ENCODE peak calls at places on chromosomes 4 and X, in ten cellular contexts. A is amygdala; B is ovary; P is HEK293T; O is NCI-H345; T is RPMI7951; U is stimulated activated CD4-positive, alpha-beta T cell treated with anti-CD3 and anti-CD28 coated beads, Interleukin-4, amount 100 ng/mL, for 1 hour; X is skeletal muscle cell; M is CD4-positive, alpha-beta T cell; Q is coronary artery. V is an unnamed sample.

GRCh38 chr4:165537028-165537648 is 158.3 kb downstream of the CPE start:
- DNase-seq in A (no peak), B (no peak), P (peak), O (peak), T (peak), U (no peak), X (no peak), M (no peak), Q (no peak), V (peak)

GRCh38 chr4:155629183-155629825 is 37.3 kb upstream of the GUCY1A1 start:
- DNase-seq in A (no peak), B (no peak), P (no peak), O (no peak), T (peak), U (no peak), X (no peak), M (no peak), Q (no peak), V (no peak)

GRCh38 chrX:46913710-46914109 is 1.5 kb downstream of the JADE3 start:
- DNase-seq in A (no peak), B (peak), P (no peak), O (no peak), T (peak), U (no peak), X (no peak), M (no peak), Q (no peak), V (no peak)

GRCh38 chr4:94536049-94536448 is 84.3 kb downstream of the PDLIM5 start:
- DNase-seq in A (no peak), B (no peak), P (no peak), O (no peak), T (no peak), U (no peak), X (no peak), M (no peak), Q (no peak), V (no peak)

GRCh38 chr4:88802585-88803285 is 105.1 kb upstream of the NAP1L5 start:
- DNase-seq in A (no peak), B (no peak), P (no peak), O (no peak), T (no peak), U (no peak), X (no peak), M (no peak), Q (no peak), V (no peak)

GRCh38 chrX:129655547-129656248 is 942 bp upstream of the APLN start:
- DNase-seq in A (no peak), B (no peak), P (no peak), O (peak), T (no peak), U (no peak), X (no peak), M (no peak), Q (peak), V (peak)

GRCh38 chr4:4672397-4672796 is 130.5 kb upstream of the STX18 start:
- DNase-seq in A (no peak), B (no peak), P (no peak), O (no peak), T (no peak), U (no peak), X (no peak), M (no peak), Q (no peak), V (no peak)

GRCh38 chr4:23373269-23373668 is 516.6 kb downstream of the PPARGC1A start:
- DNase-seq in A (no peak), B (no peak), P (no peak), O (peak), T (peak), U (no peak), X (no peak), M (no peak), Q (no peak), V (no peak)

GRCh38 chrX:17032351-17032750 is 85.9 kb downstream of the REPS2 start:
- DNase-seq in A (no peak), B (peak), P (no peak), O (no peak), T (peak), U (no peak), X (peak), M (no peak), Q (no peak), V (no peak)

GRCh38 chr4:15132739-15133138 is 130.5 kb downstream of the CPEB2 start:
- DNase-seq in A (peak), B (no peak), P (no peak), O (no peak), T (peak), U (no peak), X (no peak), M (no peak), Q (no peak), V (no peak)

GRCh38 chrX:123859409-123859827 is 435 bp upstream of the XIAP start:
- DNase-seq in A (peak), B (peak), P (no peak), O (peak), T (no peak), U (peak), X (no peak), M (peak), Q (no peak), V (peak)

GRCh38 chr4:178309890-178310289 is 867.7 kb upstream of the AGA start:
- DNase-seq in A (no peak), B (no peak), P (no peak), O (no peak), T (no peak), U (no peak), X (no peak), M (no peak), Q (no peak), V (no peak)